ENCODE peak calls at places on chromosomes 2 and 18, in four cellular contexts. K, F, V and L are unnamed samples.
A peak's percentile ranks its signal among the peaks of the same experiment; 100 is the strongest.

GRCh38 chr18:9742588-9743131 is 34.6 kb downstream of the RAB31 start:
- DNase-seq in K (no peak), F (peak; percentile 83), V (peak; percentile 52), L (peak; percentile 20)

GRCh38 chr2:127479219-127479825 is 47.0 kb downstream of the IWS1 start:
- DNase-seq in K (peak; percentile 46), F (peak; percentile 54), V (peak; percentile 59), L (no peak)

GRCh38 chr2:118227698-118228508 is 139.6 kb downstream of the INSIG2 start:
- DNase-seq in K (no peak), F (no peak), V (peak; percentile 65), L (no peak)

GRCh38 chr2:16658082-16658481 is 7.6 kb downstream of the CYRIA start:
- DNase-seq in K (no peak), F (no peak), V (no peak), L (no peak)

GRCh38 chr2:9631976-9632700 is 1.3 kb upstream of the YWHAQ start:
- DNase-seq in K (peak; percentile 16), F (no peak), V (no peak), L (no peak)

GRCh38 chr18:7467708-7468466 is 99.2 kb upstream of the PTPRM start:
- DNase-seq in K (peak; percentile 26), F (peak; percentile 65), V (peak; percentile 22), L (no peak)

GRCh38 chr2:55862673-55863390 is 60.8 kb downstream of the EFEMP1 start:
- DNase-seq in K (no peak), F (peak; percentile 96), V (peak; percentile 99), L (peak; percentile 70)

GRCh38 chr18:13629841-13630747 is 96.3 kb downstream of the FAM210A start:
- DNase-seq in K (peak; percentile 63), F (peak; percentile 55), V (peak; percentile 38), L (peak; percentile 26)

GRCh38 chr2:26613241-26614204 is 27.6 kb downstream of the CIB4 start:
- DNase-seq in K (no peak), F (no peak), V (no peak), L (no peak)

GRCh38 chr18:49238433-49239042 is 221.9 kb downstream of the DYM start:
- DNase-seq in K (no peak), F (peak; percentile 34), V (peak; percentile 48), L (no peak)